ENCODE peak calls at places on chromosomes 3 and 15, in eight cellular contexts. K, Z, E, F, A, S, R and N are unnamed samples.

GRCh38 chr3:178966299-178967183 is 105.1 kb downstream of the ZMAT3 start:
- DNase-seq in K (no peak), Z (no peak), E (no peak), F (peak; percentile 3), A (no peak), S (peak; percentile 10), R (peak; percentile 14), N (no peak)

GRCh38 chr15:101112336-101113113 is 139.3 kb downstream of the CHSY1 start:
- DNase-seq in K (no peak), Z (no peak), E (no peak), F (no peak), A (no peak), S (no peak), R (no peak), N (no peak)

GRCh38 chr15:95857124-95857757 is 473.3 kb upstream of the NR2F2 start:
- DNase-seq in K (no peak), Z (no peak), E (no peak), F (no peak), A (no peak), S (no peak), R (no peak), N (no peak)

GRCh38 chr15:58221591-58222241 is 83.5 kb downstream of the AQP9 start:
- DNase-seq in K (no peak), Z (peak; percentile 50), E (no peak), F (peak; percentile 27), A (no peak), S (no peak), R (no peak), N (no peak)

GRCh38 chr3:66036586-66037061 is 2.1 kb downstream of the MAGI1 start:
- DNase-seq in K (no peak), Z (no peak), E (no peak), F (no peak), A (no peak), S (no peak), R (peak; percentile 51), N (no peak)

GRCh38 chr15:72074335-72075060 is 43.5 kb downstream of the MYO9A start:
- DNase-seq in K (no peak), Z (no peak), E (no peak), F (no peak), A (no peak), S (no peak), R (no peak), N (no peak)

GRCh38 chr3:69738859-69739203 is 433 bp upstream of the MITF start:
- DNase-seq in K (no peak), Z (no peak), E (no peak), F (no peak), A (no peak), S (no peak), R (no peak), N (no peak)

GRCh38 chr3:124680521-124680920 is 49.7 kb upstream of the UMPS start:
- DNase-seq in K (no peak), Z (no peak), E (no peak), F (no peak), A (no peak), S (no peak), R (no peak), N (no peak)

GRCh38 chr3:129486057-129487035 is 42.1 kb upstream of the RHO start:
- DNase-seq in K (no peak), Z (no peak), E (no peak), F (no peak), A (no peak), S (no peak), R (no peak), N (peak; percentile 68)

GRCh38 chr3:10142707-10143560 is 1.4 kb downstream of the VHL start:
- DNase-seq in K (no peak), Z (no peak), E (no peak), F (no peak), A (peak; percentile 44), S (no peak), R (no peak), N (no peak)

GRCh38 chr3:30607032-30607833 is 832 bp downstream of the TGFBR2 start:
- DNase-seq in K (no peak), Z (no peak), E (peak; percentile 63), F (no peak), A (peak; percentile 79), S (peak; percentile 65), R (peak; percentile 73), N (no peak)

GRCh38 chr3:149377408-149378111 is at the start of gene TM4SF1:
- DNase-seq in K (peak; percentile 93), Z (no peak), E (no peak), F (peak; percentile 97), A (no peak), S (no peak), R (no peak), N (peak; percentile 88)

GRCh38 chr3:134229038-134229437 is 21.6 kb downstream of the RYK start:
- DNase-seq in K (no peak), Z (no peak), E (no peak), F (no peak), A (no peak), S (no peak), R (no peak), N (no peak)

GRCh38 chr15:99732711-99733267 is 448 bp downstream of the LYSMD4 start:
- DNase-seq in K (no peak), Z (no peak), E (no peak), F (no peak), A (no peak), S (no peak), R (no peak), N (no peak)

GRCh38 chr15:20344601-20345400 is 196.8 kb downstream of the GOLGA6L6 start:
- DNase-seq in K (no peak), Z (no peak), E (no peak), F (no peak), A (no peak), S (no peak), R (no peak), N (no peak)

GRCh38 chr3:158105124-158105709 is 1.0 kb downstream of the SHOX2 start:
- DNase-seq in K (no peak), Z (no peak), E (no peak), F (no peak), A (no peak), S (no peak), R (peak; percentile 48), N (no peak)

GRCh38 chr3:48398701-48399386 is 26.8 kb downstream of the FBXW12 start:
- DNase-seq in K (no peak), Z (no peak), E (no peak), F (no peak), A (peak; percentile 34), S (no peak), R (no peak), N (no peak)

GRCh38 chr3:46540550-46540949 is 25.6 kb downstream of the LRRC2 start:
- DNase-seq in K (no peak), Z (no peak), E (no peak), F (no peak), A (peak; percentile 36), S (no peak), R (no peak), N (no peak)

GRCh38 chr3:49618412-49618811 is 55.7 kb upstream of the APEH start:
- DNase-seq in K (no peak), Z (no peak), E (no peak), F (no peak), A (no peak), S (no peak), R (no peak), N (no peak)

GRCh38 chr3:177201707-177202397 is 4.6 kb upstream of the TBL1XR1 start:
- DNase-seq in K (no peak), Z (no peak), E (peak; percentile 69), F (no peak), A (peak; percentile 86), S (peak; percentile 79), R (no peak), N (peak; percentile 60)

GRCh38 chr3:140994316-140994715 is 52.7 kb downstream of the SLC25A36 start:
- DNase-seq in K (no peak), Z (no peak), E (no peak), F (no peak), A (no peak), S (no peak), R (no peak), N (no peak)

GRCh38 chr3:52327486-52328290 is 11.6 kb downstream of the DNAH1 start:
- DNase-seq in K (no peak), Z (no peak), E (no peak), F (peak; percentile 12), A (no peak), S (no peak), R (no peak), N (no peak)

GRCh38 chr3:180229113-180229512 is 192.4 kb upstream of the PEX5L start:
- DNase-seq in K (no peak), Z (no peak), E (no peak), F (no peak), A (no peak), S (no peak), R (peak; percentile 11), N (no peak)

GRCh38 chr3:101994386-101994785 is 145.1 kb downstream of the NFKBIZ start:
- DNase-seq in K (no peak), Z (no peak), E (no peak), F (no peak), A (no peak), S (no peak), R (no peak), N (no peak)

GRCh38 chr15:40282144-40282869 is 557 bp downstream of the ANKRD63 start:
- DNase-seq in K (no peak), Z (no peak), E (peak; percentile 34), F (peak; percentile 30), A (peak; percentile 57), S (peak; percentile 53), R (peak; percentile 84), N (no peak)

GRCh38 chr3:32880225-32880624 is 62.4 kb downstream of the TRIM71 start:
- DNase-seq in K (no peak), Z (no peak), E (no peak), F (no peak), A (no peak), S (no peak), R (no peak), N (peak; percentile 23)

GRCh38 chr3:134903840-134904239 is 108.8 kb downstream of the EPHB1 start:
- DNase-seq in K (no peak), Z (no peak), E (no peak), F (no peak), A (no peak), S (no peak), R (peak; percentile 49), N (no peak)

GRCh38 chr3:127325630-127325961 is 37.8 kb upstream of the PRR20G start:
- DNase-seq in K (no peak), Z (no peak), E (no peak), F (no peak), A (no peak), S (no peak), R (no peak), N (no peak)

GRCh38 chr15:83275412-83275811 is 9.1 kb downstream of the BNC1 start:
- DNase-seq in K (no peak), Z (no peak), E (no peak), F (no peak), A (no peak), S (no peak), R (no peak), N (no peak)

GRCh38 chr3:184738982-184739381 is 27.1 kb upstream of the MAGEF1 start:
- DNase-seq in K (no peak), Z (no peak), E (no peak), F (no peak), A (no peak), S (no peak), R (no peak), N (no peak)

GRCh38 chr3:14913926-14914776 is 33.2 kb upstream of the NR2C2 start:
- DNase-seq in K (no peak), Z (no peak), E (no peak), F (no peak), A (no peak), S (no peak), R (no peak), N (no peak)

GRCh38 chr3:107855710-107856109 is 235.1 kb downstream of the CD47 start:
- DNase-seq in K (no peak), Z (peak; percentile 18), E (no peak), F (peak; percentile 60), A (no peak), S (no peak), R (no peak), N (no peak)

GRCh38 chr3:39052613-39053012 is 797 bp downstream of the WDR48 start:
- DNase-seq in K (no peak), Z (no peak), E (no peak), F (no peak), A (no peak), S (no peak), R (no peak), N (no peak)

GRCh38 chr15:84833447-84833846 is 16.3 kb downstream of the ALPK3 start:
- DNase-seq in K (no peak), Z (no peak), E (no peak), F (no peak), A (no peak), S (no peak), R (no peak), N (no peak)